ENCODE peak calls at places on chromosomes 4 and X, in four cellular contexts. X is KG1, A is psoas muscle, J is substantia nigra. V is an unnamed sample.

GRCh38 chrX:153627675-153628111 is 19.3 kb upstream of the DUSP9 start:
- DNase-seq in J (no peak), A (peak; percentile 30), X (no peak), V (no peak)

GRCh38 chr4:156815717-156816319 is 155.8 kb downstream of the PDGFC start:
- DNase-seq in X (no peak), A (no peak), J (no peak), V (no peak)

GRCh38 chrX:110394653-110395052 is 36.0 kb downstream of the RTL9 start:
- DNase-seq in X (no peak), J (no peak), A (no peak), V (no peak)

GRCh38 chrX:143437439-143437838 is 79.8 kb downstream of the SPANXN3 start:
- DNase-seq in A (no peak), X (no peak), J (no peak), V (no peak)

GRCh38 chr4:10983274-10983673 is 298.7 kb upstream of the CLNK start:
- DNase-seq in X (no peak), J (no peak), A (no peak), V (no peak)

GRCh38 chrX:32744906-32745305 is 466.4 kb downstream of the DMD start:
- DNase-seq in J (no peak), A (no peak), X (no peak), V (no peak)

GRCh38 chr4:87073187-87073569 is 138.4 kb downstream of the AFF1 start:
- DNase-seq in X (no peak), J (no peak), A (no peak), V (no peak)

GRCh38 chr4:25704516-25704915 is 48.9 kb downstream of the SLC34A2 start:
- DNase-seq in A (no peak), J (no peak), X (no peak), V (no peak)

GRCh38 chrX:38045697-38046096 is 39.3 kb downstream of the SYTL5 start:
- DNase-seq in X (no peak), A (no peak), J (no peak), V (no peak)

GRCh38 chrX:151713859-151714258 is 2.0 kb upstream of the FATE1 start:
- DNase-seq in J (no peak), X (no peak), A (no peak), V (no peak)

GRCh38 chr4:22932326-22932725 is 239.6 kb downstream of the GBA3 start:
- DNase-seq in A (no peak), J (no peak), X (no peak), V (no peak)

GRCh38 chr4:55765070-55765469 is 54.5 kb upstream of the EXOC1L start:
- DNase-seq in X (no peak), A (no peak), J (no peak), V (no peak)

GRCh38 chr4:55948726-55949479 is at the start of gene CEP135:
- DNase-seq in J (peak; percentile 92), A (peak; percentile 98), X (peak; percentile 91), V (peak; percentile 83)

GRCh38 chrX:29687687-29688086 is 527.7 kb upstream of the MAGEB2 start:
- DNase-seq in X (no peak), A (no peak), J (no peak), V (no peak)

GRCh38 chrX:39577976-39578962 is 519.5 kb downstream of the BCOR start:
- DNase-seq in X (no peak), A (peak; percentile 60), J (no peak), V (peak; percentile 5)

GRCh38 chr4:20289782-20290181 is 38.1 kb downstream of the SLIT2 start:
- DNase-seq in A (no peak), J (no peak), X (no peak), V (no peak)

GRCh38 chr4:15149842-15150592 is 147.7 kb downstream of the CPEB2 start:
- DNase-seq in J (peak; percentile 84), X (no peak), A (peak; percentile 84), V (peak; percentile 66)

GRCh38 chr4:9999956-10000551 is 21.2 kb downstream of the SLC2A9 start:
- DNase-seq in J (no peak), A (no peak), X (no peak), V (no peak)

GRCh38 chr4:105967058-105967658 is 71.9 kb downstream of the NPNT start:
- DNase-seq in X (no peak), J (no peak), A (no peak), V (no peak)

GRCh38 chrX:72045552-72046277 is 86.0 kb downstream of the RTL5 start:
- DNase-seq in X (no peak), J (no peak), A (no peak), V (no peak)

GRCh38 chr4:3792813-3793212 is 26.6 kb downstream of the ADRA2C start:
- DNase-seq in J (no peak), A (no peak), X (no peak), V (no peak)

GRCh38 chrX:63754141-63754859 is 30.7 kb downstream of the ARHGEF9 start:
- DNase-seq in X (no peak), J (no peak), A (no peak), V (no peak)

GRCh38 chrX:56746996-56747395 is 18.0 kb downstream of the NBDY start:
- DNase-seq in J (no peak), X (no peak), A (no peak), V (no peak)

GRCh38 chr4:15100380-15100779 is 98.1 kb downstream of the CPEB2 start:
- DNase-seq in A (no peak), J (no peak), X (no peak), V (no peak)

GRCh38 chr4:2763511-2763967 is 7.4 kb upstream of the TNIP2 start:
- DNase-seq in X (no peak), J (no peak), A (peak; percentile 61), V (no peak)

GRCh38 chr4:77881460-77882295 is 19.0 kb downstream of the MRPL1 start:
- DNase-seq in X (no peak), A (no peak), J (no peak), V (no peak)

GRCh38 chr4:69167300-69167699 is 47.2 kb downstream of the UGT2B11 start:
- DNase-seq in J (no peak), A (no peak), X (no peak), V (no peak)

GRCh38 chr4:22129454-22130075 is 181.0 kb upstream of the KCNIP4 start:
- DNase-seq in X (no peak), J (peak; percentile 1), A (no peak), V (no peak)

GRCh38 chrX:2371026-2371778 is 129.6 kb downstream of the DHRSX start:
- DNase-seq in A (no peak), J (no peak), X (no peak), V (no peak)

GRCh38 chrX:30620980-30621716 is 32.1 kb upstream of the GK start:
- DNase-seq in J (no peak), X (no peak), A (no peak), V (peak; percentile 36)

GRCh38 chr4:10034136-10034535 is 12.8 kb upstream of the SLC2A9 start:
- DNase-seq in X (no peak), A (no peak), J (no peak), V (no peak)

GRCh38 chrX:70087857-70088256 is 25.6 kb downstream of the OTUD6A start:
- DNase-seq in A (no peak), X (no peak), J (no peak), V (peak; percentile 4)

GRCh38 chrX:101191217-101191750 is 28.3 kb upstream of the DRP2 start:
- DNase-seq in J (peak; percentile 0), X (no peak), A (no peak), V (no peak)

GRCh38 chr4:139142980-139143379 is 34.0 kb downstream of the ELF2 start:
- DNase-seq in A (no peak), X (no peak), J (no peak), V (no peak)

GRCh38 chr4:181909368-181909767 is 333.8 kb upstream of the TENM3 start:
- DNase-seq in J (no peak), X (no peak), A (no peak), V (no peak)

GRCh38 chr4:16642897-16643296 is 255.5 kb downstream of the LDB2 start:
- DNase-seq in X (no peak), J (no peak), A (no peak), V (no peak)

GRCh38 chr4:148397006-148397673 is 45.1 kb downstream of the NR3C2 start:
- DNase-seq in J (no peak), A (no peak), X (no peak), V (no peak)

GRCh38 chr4:98745372-98745771 is 87.0 kb upstream of the TSPAN5 start:
- DNase-seq in J (no peak), A (no peak), X (no peak), V (no peak)

V was measured in tibial nerve.